ENCODE peak calls at places on chromosomes 6 and 20, in six cellular contexts. N, T, V, S, K and E are unnamed samples.

GRCh38 chr6:133467231-133467981 is 226.2 kb downstream of the EYA4 start:
- DNase-seq in N (no peak), K (no peak), T (no peak), V (no peak), S (no peak), E (no peak)

GRCh38 chr20:59463541-59463940 is 140.8 kb upstream of the PHACTR3 start:
- DNase-seq in K (no peak), N (no peak), V (no peak), T (peak), S (no peak), E (no peak)

GRCh38 chr20:7452890-7453289 is 487.4 kb downstream of the HAO1 start:
- DNase-seq in V (no peak), T (no peak), N (no peak), S (no peak), K (no peak), E (no peak)

GRCh38 chr6:142728910-142729481 is 216.0 kb downstream of the HIVEP2 start:
- DNase-seq in V (no peak), T (peak), K (no peak), N (no peak), S (peak), E (no peak)

GRCh38 chr20:64205611-64206026 is 41.4 kb downstream of the MYT1 start:
- DNase-seq in T (no peak), K (no peak), S (no peak), V (no peak), N (no peak), E (no peak)

GRCh38 chr20:47535088-47535487 is 33.4 kb downstream of the NCOA3 start:
- DNase-seq in N (no peak), S (no peak), V (no peak), K (no peak), T (no peak), E (no peak)

GRCh38 chr20:53866787-53867740 is 203.3 kb downstream of the BCAS1 start:
- DNase-seq in K (no peak), V (no peak), N (no peak), S (no peak), T (no peak), E (no peak)

GRCh38 chr20:38208088-38208487 is 43.0 kb upstream of the TGM2 start:
- DNase-seq in N (no peak), K (no peak), S (no peak), T (no peak), V (no peak), E (no peak)

GRCh38 chr20:44832724-44833123 is 22.4 kb upstream of the RIMS4 start:
- DNase-seq in V (no peak), N (no peak), T (no peak), K (no peak), S (peak), E (no peak)

GRCh38 chr6:26270121-26270861 is 94.7 kb upstream of the BTN3A2 start:
- DNase-seq in K (no peak), T (no peak), N (no peak), V (no peak), S (peak), E (no peak)

GRCh38 chr6:54283877-54284860 is 24.1 kb upstream of the TINAG start:
- DNase-seq in N (no peak), T (no peak), S (no peak), K (no peak), V (no peak), E (no peak)

GRCh38 chr6:161117329-161117707 is 125.7 kb downstream of the MAP3K4 start:
- DNase-seq in K (no peak), V (no peak), S (no peak), T (no peak), N (no peak), E (no peak)

GRCh38 chr6:78580923-78581322 is 286.4 kb upstream of the IRAK1BP1 start:
- DNase-seq in T (no peak), K (no peak), V (no peak), S (no peak), N (no peak), E (no peak)

GRCh38 chr6:150024646-150025155 is 631 bp downstream of the RAET1L start:
- DNase-seq in N (no peak), T (no peak), K (no peak), S (no peak), V (no peak), E (no peak)

GRCh38 chr6:107491059-107491609 is 1.2 kb downstream of the SOBP start:
- DNase-seq in K (peak), N (peak), T (peak), S (peak), V (peak), E (peak)

GRCh38 chr6:137777299-137778075 is 89.6 kb upstream of the TNFAIP3 start:
- DNase-seq in K (no peak), T (no peak), S (no peak), V (no peak), N (no peak), E (no peak)

GRCh38 chr20:41365785-41366545 is 653 bp downstream of the EMILIN3 start:
- DNase-seq in N (no peak), T (no peak), V (no peak), S (peak), K (no peak), E (no peak)

GRCh38 chr6:231779-232178 is 60.5 kb upstream of the DUSP22 start:
- DNase-seq in S (no peak), V (no peak), K (no peak), T (no peak), N (no peak), E (peak)

GRCh38 chr20:49230021-49230420 is 10.8 kb downstream of the DDX27 start:
- DNase-seq in N (no peak), V (no peak), S (no peak), T (no peak), K (no peak), E (no peak)

GRCh38 chr6:130163261-130163660 is 59.5 kb downstream of the SAMD3 start:
- DNase-seq in S (no peak), K (no peak), T (no peak), V (no peak), N (no peak), E (no peak)

GRCh38 chr6:122669418-122669817 is 59.2 kb downstream of the PKIB start:
- DNase-seq in V (no peak), T (no peak), K (no peak), S (no peak), N (no peak), E (no peak)

GRCh38 chr6:45946887-45947286 is 68.8 kb downstream of the CLIC5 start:
- DNase-seq in S (no peak), K (no peak), N (no peak), V (no peak), T (no peak), E (no peak)

GRCh38 chr6:51995214-51995735 is 92.1 kb downstream of the PKHD1 start:
- DNase-seq in K (no peak), N (no peak), T (no peak), V (no peak), S (no peak), E (no peak)

GRCh38 chr6:52286798-52287432 is 2.4 kb upstream of the MCM3 start:
- DNase-seq in S (peak), N (peak), V (peak), K (no peak), T (peak), E (peak)

GRCh38 chr6:1477432-1478090 is 88.2 kb downstream of the FOXF2 start:
- DNase-seq in V (peak), K (no peak), N (no peak), S (peak), T (no peak), E (no peak)

GRCh38 chr20:22795897-22796296 is 211.5 kb upstream of the FOXA2 start:
- DNase-seq in K (peak), S (no peak), T (peak), N (no peak), V (peak), E (no peak)

GRCh38 chr20:35200255-35200654 is 26.2 kb upstream of the MMP24 start:
- DNase-seq in N (no peak), K (no peak), V (no peak), T (no peak), S (no peak), E (no peak)

GRCh38 chr6:83303426-83303825 is 110.3 kb downstream of the RWDD2A start:
- DNase-seq in K (no peak), V (no peak), T (no peak), N (no peak), S (no peak), E (no peak)

GRCh38 chr6:1756472-1757129 is 146.9 kb downstream of the FOXC1 start:
- DNase-seq in N (no peak), T (no peak), V (no peak), S (no peak), K (no peak), E (no peak)

GRCh38 chr6:107624541-107624940 is 134.6 kb downstream of the SOBP start:
- DNase-seq in K (no peak), S (no peak), V (no peak), T (no peak), N (no peak), E (no peak)

GRCh38 chr20:45969712-45970634 is 2.0 kb downstream of the ZNF335 start:
- DNase-seq in N (peak), T (peak), K (no peak), S (peak), V (peak), E (no peak)

DNA sequence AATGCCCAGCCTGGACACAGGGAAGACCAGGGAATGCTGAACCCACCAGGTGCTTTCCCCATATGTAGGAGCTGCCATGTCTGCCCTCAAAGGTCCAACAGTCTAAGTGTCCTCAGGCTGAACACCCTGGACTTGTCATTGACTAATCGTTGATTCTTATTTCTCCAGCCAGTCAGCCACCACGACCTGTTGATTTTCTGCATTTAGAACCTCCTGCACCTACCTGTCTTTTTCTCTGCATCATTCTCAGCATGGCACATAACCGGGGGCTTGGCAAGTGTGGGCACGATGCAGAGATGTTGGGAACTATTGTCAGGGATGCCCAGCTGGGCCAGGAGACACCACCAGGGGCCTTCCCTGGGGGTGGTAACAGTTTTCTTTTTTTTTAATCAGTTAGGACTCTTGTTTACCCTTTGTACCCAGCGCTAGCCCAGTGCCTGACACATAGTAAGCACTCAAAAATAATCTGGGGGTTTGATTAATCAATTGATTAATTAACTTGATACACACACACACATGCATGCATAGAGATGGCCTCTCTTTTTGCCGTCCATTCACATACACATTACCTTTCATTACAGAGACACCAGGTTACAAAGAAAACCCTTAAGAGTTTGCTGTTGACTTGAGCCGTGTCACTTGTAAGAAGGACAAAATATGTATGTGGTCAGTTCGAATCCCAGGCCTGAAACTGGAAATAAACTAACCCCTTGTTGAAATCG is 29.0 kb upstream of the SCUBE3 start:
- DNase-seq in V (no peak), S (no peak), N (no peak), T (no peak), K (no peak), E (no peak)
- TF ChIP-seq CTCF in V (no peak), S (no peak), N (no peak), T (no peak), K (no peak), E (no peak)

DNA sequence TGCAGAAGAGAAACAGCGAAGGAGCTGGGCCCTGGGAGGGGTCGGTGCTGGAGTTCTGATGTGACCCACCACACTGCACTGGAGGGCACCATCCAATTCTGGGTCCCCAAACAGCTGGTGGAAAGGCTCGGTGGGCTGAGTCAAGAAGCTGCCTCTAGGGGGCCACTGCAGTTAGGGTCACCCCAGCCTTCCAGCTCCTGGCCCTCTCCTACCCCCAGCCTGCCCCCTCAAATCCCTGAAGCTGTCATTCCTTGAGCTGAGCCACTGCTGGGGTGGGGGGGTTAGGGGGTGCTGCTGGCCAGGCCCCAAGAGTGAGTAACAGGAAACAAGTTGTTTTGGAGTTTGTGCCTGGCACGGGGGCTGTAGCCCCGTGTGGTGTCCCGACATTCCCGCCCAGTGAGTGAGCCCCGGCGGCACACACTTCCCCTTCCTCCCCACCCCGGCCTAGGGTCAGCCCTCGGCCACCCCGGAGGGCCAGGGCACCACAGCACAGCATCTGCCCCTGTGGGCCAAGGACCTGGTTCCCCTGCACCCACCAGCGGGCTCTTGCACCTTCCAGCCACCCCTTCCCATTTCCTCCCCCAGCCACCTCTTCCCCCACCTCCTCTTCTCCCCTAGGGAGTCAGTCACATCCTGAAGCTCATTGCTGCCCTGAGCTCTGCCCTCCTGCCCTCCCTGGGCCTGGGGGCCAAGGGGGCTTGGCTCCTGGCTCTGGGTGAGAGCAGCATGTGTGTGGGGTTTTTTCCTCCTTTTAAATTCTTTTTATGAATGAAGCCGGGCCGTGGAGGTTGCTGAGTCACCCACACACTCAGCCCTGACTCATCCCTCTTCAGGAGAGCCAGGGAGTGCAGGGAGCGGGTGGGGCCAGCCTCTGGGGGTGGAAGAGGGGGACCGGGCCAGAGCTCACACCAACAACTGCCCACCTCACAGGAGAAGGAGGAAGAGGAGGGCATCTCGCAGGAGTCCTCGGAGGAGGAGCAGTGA is 4.6 kb downstream of the SMIM29 start:
- DNase-seq in K (peak), T (no peak), S (peak), V (peak), N (no peak), E (no peak)
- TF ChIP-seq CTCF in K (no peak), T (no peak), S (peak), V (peak), N (peak), E (peak)

GRCh38 chr6:8130399-8130798 is 28.1 kb upstream of the EEF1E1 start:
- DNase-seq in N (no peak), T (no peak), V (no peak), S (no peak), K (no peak), E (no peak)

GRCh38 chr6:8135276-8135675 is 32.9 kb upstream of the EEF1E1 start:
- DNase-seq in V (no peak), K (no peak), N (no peak), S (no peak), T (no peak), E (no peak)

GRCh38 chr6:8132130-8132529 is 29.8 kb upstream of the EEF1E1 start:
- DNase-seq in V (no peak), N (no peak), T (no peak), S (no peak), K (no peak), E (no peak)

DNA sequence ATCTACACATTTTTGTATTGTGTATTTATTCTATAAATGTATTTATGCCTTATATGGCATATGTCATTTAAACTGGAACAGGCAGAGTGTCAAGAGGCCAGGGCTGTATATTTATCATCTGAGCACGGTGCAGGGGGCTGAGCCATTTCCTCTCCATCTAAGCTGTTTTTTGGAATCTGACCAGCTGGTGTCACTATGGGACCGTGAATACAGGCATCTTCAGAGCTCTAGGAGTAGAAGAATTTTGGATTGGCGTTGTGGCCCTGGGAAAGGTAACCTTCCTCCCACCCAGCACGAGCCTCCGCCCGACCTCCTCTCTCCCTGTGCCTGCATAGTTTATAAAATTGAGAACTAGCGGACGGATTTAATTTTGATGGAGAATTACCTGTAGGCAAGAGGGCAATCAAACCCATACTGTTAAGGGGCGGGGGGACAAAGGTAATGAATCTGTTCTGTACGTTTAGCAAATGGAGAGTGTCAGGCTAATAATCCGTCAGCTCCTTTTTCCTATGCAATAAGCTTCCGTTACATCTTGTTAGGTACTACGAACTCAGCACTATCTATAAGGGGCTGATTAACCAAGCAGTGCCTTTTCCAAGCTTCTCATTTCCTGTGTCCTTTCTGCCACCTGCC is 29.0 kb upstream of the EEF1E1 start:
- DNase-seq in T (peak), S (peak), N (peak), V (peak), K (no peak), E (peak)
- TF ChIP-seq CTCF in T (no peak), S (peak), N (peak), V (peak), K (no peak), E (peak)

DNA sequence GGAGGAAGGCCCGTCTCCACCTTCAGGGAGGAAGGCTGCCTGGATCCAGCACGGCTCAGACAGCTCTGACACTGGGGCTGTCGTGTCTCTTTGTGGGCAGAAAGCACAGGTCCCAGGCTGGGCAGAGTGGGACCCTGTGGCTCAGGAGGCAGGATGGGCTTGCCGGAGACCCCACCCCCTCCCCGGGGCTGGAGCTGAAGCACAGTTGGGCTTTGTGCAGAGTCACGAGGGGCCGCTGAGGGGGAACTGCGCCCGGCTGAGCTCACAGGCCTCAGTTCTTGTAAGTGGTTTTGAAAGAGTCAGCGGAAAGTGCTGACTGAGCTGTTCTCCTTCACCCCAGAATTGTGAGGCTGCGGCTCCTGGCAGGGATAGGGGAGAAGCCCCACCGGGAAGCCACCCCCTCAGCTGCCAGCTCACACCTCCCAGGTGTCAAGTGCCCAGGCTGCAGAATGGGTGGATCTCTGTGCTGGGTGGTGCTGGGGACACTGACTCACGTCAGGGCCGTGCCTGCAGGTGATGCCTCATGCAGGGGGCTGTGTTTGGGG is 145.5 kb upstream of the RNF24 start:
- DNase-seq in K (no peak), V (no peak), S (peak), N (no peak), T (peak), E (no peak)
- TF ChIP-seq CTCF in K (no peak), V (no peak), S (no peak), N (no peak), T (no peak), E (no peak)